ENCODE peak calls at places on chromosome 13, in nine cellular contexts. Q, Z, F, N, M, G, R, Y and B are unnamed samples.

GRCh38 chr13:71867101-71867814 is at the start of gene DACH1:
- DNase-seq in Q (peak), Z (peak), F (peak), N (no peak), M (peak), G (no peak), R (peak), Y (peak), B (no peak)

GRCh38 chr13:103291693-103292572 is 225.7 kb upstream of the SLC10A2 start:
- DNase-seq in Q (no peak), Z (no peak), F (no peak), N (no peak), M (no peak), G (no peak), R (no peak), Y (no peak), B (no peak)

GRCh38 chr13:99269627-99270252 is 11.6 kb upstream of the GPR18 start:
- DNase-seq in Q (no peak), Z (peak), F (peak), N (no peak), M (peak), G (no peak), R (no peak), Y (no peak), B (no peak)

GRCh38 chr13:24097667-24098066 is 62.9 kb upstream of the SPATA13 start:
- DNase-seq in Q (no peak), Z (peak), F (no peak), N (no peak), M (peak), G (no peak), R (no peak), Y (no peak), B (no peak)

GRCh38 chr13:109867766-109868165 is 81.4 kb upstream of the IRS2 start:
- DNase-seq in Q (no peak), Z (no peak), F (no peak), N (no peak), M (no peak), G (no peak), R (no peak), Y (no peak), B (no peak)

GRCh38 chr13:21326155-21327030 is 132.7 kb downstream of the ZDHHC20 start:
- DNase-seq in Q (no peak), Z (peak), F (no peak), N (no peak), M (peak), G (no peak), R (no peak), Y (no peak), B (no peak)

GRCh38 chr13:105139380-105140285 is 1395.8 kb downstream of the EFNB2 start:
- DNase-seq in Q (peak), Z (peak), F (peak), N (peak), M (peak), G (no peak), R (no peak), Y (no peak), B (no peak)

GRCh38 chr13:79703772-79704171 is 222.8 kb downstream of the NDFIP2 start:
- DNase-seq in Q (no peak), Z (no peak), F (no peak), N (no peak), M (no peak), G (no peak), R (no peak), Y (no peak), B (no peak)

GRCh38 chr13:107882708-107883560 is 332.4 kb downstream of the LIG4 start:
- DNase-seq in Q (no peak), Z (no peak), F (no peak), N (no peak), M (no peak), G (no peak), R (no peak), Y (no peak), B (no peak)

GRCh38 chr13:61045197-61045596 is 370.5 kb downstream of the PCDH20 start:
- DNase-seq in Q (no peak), Z (no peak), F (no peak), N (no peak), M (no peak), G (no peak), R (no peak), Y (no peak), B (no peak)

GRCh38 chr13:40060318-40061007 is 405.0 kb downstream of the COG6 start:
- DNase-seq in Q (no peak), Z (peak), F (peak), N (no peak), M (peak), G (peak), R (no peak), Y (no peak), B (no peak)

GRCh38 chr13:21054313-21054712 is 7.1 kb downstream of the LATS2 start:
- DNase-seq in Q (no peak), Z (no peak), F (no peak), N (no peak), M (no peak), G (no peak), R (no peak), Y (no peak), B (no peak)

GRCh38 chr13:75963318-75963717 is 327.2 kb downstream of the LMO7 start:
- DNase-seq in Q (no peak), Z (no peak), F (no peak), N (no peak), M (no peak), G (no peak), R (no peak), Y (no peak), B (no peak)